ENCODE peak calls at places on chromosomes 6 and 20, in seven cellular contexts. P is heart right ventricle; V is CD8-positive, alpha-beta memory T cell; R is endodermal cell; X is CD4-positive, CD25-positive, alpha-beta regulatory T cell; K is IMR-90; I is AG04450. U is an unnamed sample.

GRCh38 chr20:1125266-1125665 is 6.9 kb downstream of the PSMF1 start:
- DNase-seq in P (no peak), V (no peak), R (no peak), X (no peak), K (no peak), I (no peak), U (no peak)

GRCh38 chr6:168864541-168865495 is 388.8 kb downstream of the THBS2 start:
- DNase-seq in P (no peak), V (no peak), R (no peak), X (no peak), K (no peak), I (no peak), U (no peak)

GRCh38 chr20:63055575-63056235 is 48.9 kb upstream of the BHLHE23 start:
- DNase-seq in P (no peak), V (no peak), R (peak; percentile 40), X (no peak), K (no peak), I (no peak), U (no peak)

GRCh38 chr6:116405147-116405546 is 34.4 kb downstream of the DSE start:
- DNase-seq in P (no peak), V (no peak), R (no peak), X (no peak), K (peak; percentile 84), I (no peak), U (no peak)

GRCh38 chr6:88730602-88731001 is 232.8 kb downstream of the RNGTT start:
- DNase-seq in P (no peak), V (no peak), R (peak; percentile 79), X (no peak), K (peak; percentile 34), I (no peak), U (no peak)

GRCh38 chr20:22920898-22921297 is 114.2 kb upstream of the SSTR4 start:
- DNase-seq in P (no peak), V (no peak), R (no peak), X (no peak), K (no peak), I (no peak), U (no peak)

GRCh38 chr6:79672631-79673065 is 41.5 kb downstream of the SH3BGRL2 start:
- DNase-seq in P (no peak), V (no peak), R (no peak), X (peak; percentile 13), K (peak; percentile 45), I (no peak), U (no peak)

GRCh38 chr6:157453978-157454377 is 73.0 kb downstream of the ZDHHC14 start:
- DNase-seq in P (no peak), V (no peak), R (no peak), X (no peak), K (no peak), I (no peak), U (no peak)

GRCh38 chr6:150656156-150656555 is 56.5 kb downstream of the PLEKHG1 start:
- DNase-seq in P (no peak), V (no peak), R (no peak), X (no peak), K (no peak), I (no peak), U (no peak)

GRCh38 chr20:25547999-25548398 is 37.3 kb downstream of the NINL start:
- DNase-seq in P (no peak), V (no peak), R (peak; percentile 37), X (no peak), K (no peak), I (no peak), U (no peak)

GRCh38 chr6:24859608-24860007 is 60.9 kb upstream of the ARMH2 start:
- DNase-seq in P (no peak), V (no peak), R (no peak), X (no peak), K (no peak), I (no peak), U (no peak)

GRCh38 chr6:168541307-168541706 is 100.3 kb downstream of the SMOC2 start:
- DNase-seq in P (no peak), V (no peak), R (no peak), X (no peak), K (no peak), I (no peak), U (no peak)

GRCh38 chr6:31163922-31164321 is 5.5 kb downstream of the TCF19 start:
- DNase-seq in P (no peak), V (no peak), R (no peak), X (no peak), K (peak; percentile 16), I (no peak), U (no peak)

GRCh38 chr6:109075934-109076333 is 18.7 kb downstream of the SESN1 start:
- DNase-seq in P (no peak), V (no peak), R (no peak), X (no peak), K (peak; percentile 51), I (no peak), U (no peak)

GRCh38 chr6:2028457-2029038 is 216.9 kb downstream of the GMDS start:
- DNase-seq in P (no peak), V (no peak), R (no peak), X (no peak), K (no peak), I (no peak), U (no peak)

GRCh38 chr6:109455161-109455501 is 441 bp downstream of the MICAL1 start:
- DNase-seq in P (no peak), V (peak; percentile 46), R (no peak), X (peak; percentile 64), K (no peak), I (no peak), U (peak; percentile 39)

GRCh38 chr20:32134026-32134425 is 24.5 kb downstream of the TM9SF4 start:
- DNase-seq in P (no peak), V (no peak), R (no peak), X (no peak), K (no peak), I (no peak), U (no peak)

GRCh38 chr6:95083506-95083905 is 493.8 kb upstream of the MANEA start:
- DNase-seq in P (no peak), V (no peak), R (no peak), X (no peak), K (no peak), I (no peak), U (no peak)

GRCh38 chr6:108592371-108593337 is 31.9 kb downstream of the FOXO3 start:
- DNase-seq in P (no peak), V (peak; percentile 43), R (no peak), X (peak; percentile 46), K (peak; percentile 87), I (no peak), U (peak; percentile 19)

GRCh38 chr6:14596410-14596809 is 478.8 kb downstream of the CD83 start:
- DNase-seq in P (no peak), V (no peak), R (peak; percentile 59), X (no peak), K (peak; percentile 84), I (no peak), U (no peak)

GRCh38 chr6:157405986-157406385 is 25.0 kb downstream of the ZDHHC14 start:
- DNase-seq in P (no peak), V (no peak), R (no peak), X (no peak), K (peak; percentile 57), I (no peak), U (no peak)

GRCh38 chr6:132919028-132919427 is 104.7 kb downstream of the RPS12 start:
- DNase-seq in P (no peak), V (no peak), R (no peak), X (no peak), K (peak; percentile 36), I (peak; percentile 4), U (no peak)

GRCh38 chr6:106370639-106371038 is 10.1 kb downstream of the CRYBG1 start:
- DNase-seq in P (no peak), V (no peak), R (no peak), X (no peak), K (no peak), I (no peak), U (no peak)

GRCh38 chr6:112027942-112028674 is 25.8 kb upstream of the CCN6 start:
- DNase-seq in P (no peak), V (no peak), R (no peak), X (peak; percentile 85), K (no peak), I (no peak), U (no peak)

GRCh38 chr6:98203170-98203806 is 631.1 kb upstream of the POU3F2 start:
- DNase-seq in P (no peak), V (no peak), R (no peak), X (no peak), K (peak; percentile 0), I (no peak), U (no peak)

GRCh38 chr6:106562001-106562400 is 67.3 kb downstream of the RTN4IP1 start:
- DNase-seq in P (no peak), V (no peak), R (no peak), X (no peak), K (no peak), I (no peak), U (no peak)

GRCh38 chr6:13807691-13808090 is 6.7 kb downstream of the MCUR1 start:
- DNase-seq in P (no peak), V (no peak), R (no peak), X (no peak), K (no peak), I (no peak), U (no peak)

DNA sequence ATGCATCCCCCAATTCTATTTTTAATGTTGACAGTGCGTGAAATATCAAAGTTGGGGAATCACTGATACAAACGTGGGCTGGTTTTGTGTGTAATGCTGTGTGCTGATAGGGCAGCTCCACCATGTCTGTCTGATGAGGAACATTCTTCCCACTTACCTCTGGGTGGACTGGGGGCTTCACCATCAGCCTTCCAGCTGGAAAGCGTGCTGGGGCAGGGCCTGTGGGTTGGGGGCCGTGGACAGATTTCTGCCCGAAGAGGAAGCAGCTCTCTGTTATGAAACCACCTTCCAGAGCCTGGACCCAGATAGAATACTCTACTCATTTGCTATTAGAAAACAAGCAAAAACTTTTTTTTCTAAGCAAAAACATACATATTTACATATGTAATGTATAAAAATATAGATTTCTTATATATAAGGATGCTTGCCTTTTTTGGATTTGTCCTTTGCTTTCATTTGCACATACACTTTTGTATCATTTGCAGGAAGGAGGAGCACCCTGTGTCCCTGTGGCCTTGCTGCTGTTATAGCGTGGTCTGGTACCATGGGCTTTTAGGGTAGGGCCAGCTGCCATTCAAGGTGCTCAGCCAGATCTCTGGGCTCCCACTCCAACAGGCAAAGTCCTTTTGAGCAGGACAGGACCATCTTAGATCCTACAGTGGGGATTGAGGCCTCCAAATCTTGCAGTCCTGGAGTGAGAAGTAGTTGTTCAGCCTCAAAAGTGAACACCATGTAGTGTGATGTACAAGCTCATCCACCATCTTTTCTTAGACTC is 48.1 kb downstream of the DUSP22 start:
- DNase-seq in P (no peak), V (no peak), R (no peak), X (no peak), K (no peak), I (no peak), U (no peak)
- H3K9me3 ChIP-seq in P (no peaks in the 10 kb centered on the region), V (no peaks in the 10 kb centered on the region), R (no peaks in the 10 kb centered on the region), X (no peaks in the 10 kb centered on the region), K (peaks cover 2% of the 10 kb centered on the region), I (peaks cover 54% of the 10 kb centered on the region), U (no peaks in the 10 kb centered on the region)

GRCh38 chr20:14828459-14828858 is 491.0 kb upstream of the FLRT3 start:
- DNase-seq in P (no peak), V (no peak), R (no peak), X (no peak), K (no peak), I (no peak), U (no peak)
- H3K9me3 ChIP-seq in P (no peaks in the 10 kb centered on the region), V (no peaks in the 10 kb centered on the region), R (no peaks in the 10 kb centered on the region), X (peaks cover 15% of the 10 kb centered on the region), K (peaks cover 4% of the 10 kb centered on the region), I (no peaks in the 10 kb centered on the region), U (no peaks in the 10 kb centered on the region)

GRCh38 chr6:38281131-38281530 is 358.6 kb downstream of the BTBD9 start:
- DNase-seq in P (no peak), V (no peak), R (no peak), X (no peak), K (no peak), I (no peak), U (no peak)
- H3K9me3 ChIP-seq in P (no peaks in the 10 kb centered on the region), V (no peaks in the 10 kb centered on the region), R (no peaks in the 10 kb centered on the region), X (no peaks in the 10 kb centered on the region), K (no peaks in the 10 kb centered on the region), I (no peaks in the 10 kb centered on the region), U (no peaks in the 10 kb centered on the region)

GRCh38 chr20:52654552-52654951 is 317.6 kb upstream of the TSHZ2 start:
- DNase-seq in P (no peak), V (no peak), R (no peak), X (no peak), K (no peak), I (no peak), U (no peak)
- H3K9me3 ChIP-seq in P (no peaks in the 10 kb centered on the region), V (no peaks in the 10 kb centered on the region), R (no peaks in the 10 kb centered on the region), X (no peaks in the 10 kb centered on the region), K (no peaks in the 10 kb centered on the region), I (no peaks in the 10 kb centered on the region), U (no peaks in the 10 kb centered on the region)